ENCODE peak calls at places on chromosomes 6 and 20, in seven cellular contexts. One of them, this sample, is unnamed.

GRCh38 chr6:104704191-104704590 is 155.5 kb downstream of the HACE1 start:
- DNase-seq in nephron progenitor cell: no peak
- DNase-seq in SK-N-SH: no peak
- DNase-seq in OCI-LY7: no peak
- DNase-seq in colonic mucosa: no peak
- DNase-seq in H9: no peak
- DNase-seq in heart left ventricle: no peak
- DNase-seq in this sample: no peak

GRCh38 chr6:75268121-75268987 is 16.2 kb downstream of the TMEM30A start:
- DNase-seq in H9: peak
- DNase-seq in OCI-LY7: no peak
- DNase-seq in nephron progenitor cell: no peak
- DNase-seq in colonic mucosa: no peak
- DNase-seq in heart left ventricle: no peak
- DNase-seq in SK-N-SH: no peak
- DNase-seq in this sample: no peak

GRCh38 chr6:161104966-161105365 is 113.4 kb downstream of the MAP3K4 start:
- DNase-seq in nephron progenitor cell: no peak
- DNase-seq in SK-N-SH: no peak
- DNase-seq in heart left ventricle: no peak
- DNase-seq in H9: no peak
- DNase-seq in OCI-LY7: no peak
- DNase-seq in colonic mucosa: no peak
- DNase-seq in this sample: no peak

GRCh38 chr20:43830883-43831282 is 83.8 kb upstream of the TOX2 start:
- DNase-seq in colonic mucosa: no peak
- DNase-seq in OCI-LY7: no peak
- DNase-seq in SK-N-SH: no peak
- DNase-seq in H9: no peak
- DNase-seq in heart left ventricle: no peak
- DNase-seq in nephron progenitor cell: no peak
- DNase-seq in this sample: no peak

GRCh38 chr20:56788041-56788670 is 159.1 kb downstream of the TFAP2C start:
- DNase-seq in SK-N-SH: no peak
- DNase-seq in H9: no peak
- DNase-seq in colonic mucosa: no peak
- DNase-seq in nephron progenitor cell: no peak
- DNase-seq in heart left ventricle: no peak
- DNase-seq in OCI-LY7: no peak
- DNase-seq in this sample: no peak

GRCh38 chr20:40993794-40994540 is 34.7 kb upstream of the TOP1 start:
- DNase-seq in SK-N-SH: no peak
- DNase-seq in colonic mucosa: no peak
- DNase-seq in nephron progenitor cell: no peak
- DNase-seq in H9: no peak
- DNase-seq in OCI-LY7: peak
- DNase-seq in heart left ventricle: no peak
- DNase-seq in this sample: no peak

GRCh38 chr20:62590301-62591121 is 51.8 kb upstream of the SLCO4A1 start:
- DNase-seq in H9: no peak
- DNase-seq in OCI-LY7: no peak
- DNase-seq in SK-N-SH: no peak
- DNase-seq in nephron progenitor cell: no peak
- DNase-seq in heart left ventricle: no peak
- DNase-seq in colonic mucosa: no peak
- DNase-seq in this sample: no peak

GRCh38 chr6:2440516-2440915 is 195.1 kb upstream of the GMDS start:
- DNase-seq in nephron progenitor cell: no peak
- DNase-seq in SK-N-SH: no peak
- DNase-seq in OCI-LY7: no peak
- DNase-seq in H9: no peak
- DNase-seq in colonic mucosa: no peak
- DNase-seq in heart left ventricle: no peak
- DNase-seq in this sample: no peak

GRCh38 chr6:28295326-28295725 is 14.0 kb downstream of the PGBD1 start:
- DNase-seq in SK-N-SH: no peak
- DNase-seq in OCI-LY7: no peak
- DNase-seq in colonic mucosa: no peak
- DNase-seq in H9: no peak
- DNase-seq in nephron progenitor cell: no peak
- DNase-seq in heart left ventricle: no peak
- DNase-seq in this sample: no peak

GRCh38 chr6:28597924-28598323 is 72.2 kb downstream of the GPX5 start:
- DNase-seq in SK-N-SH: peak
- DNase-seq in heart left ventricle: no peak
- DNase-seq in H9: no peak
- DNase-seq in nephron progenitor cell: no peak
- DNase-seq in colonic mucosa: no peak
- DNase-seq in OCI-LY7: no peak
- DNase-seq in this sample: no peak

GRCh38 chr6:25316626-25317025 is 37.5 kb downstream of the CARMIL1 start:
- DNase-seq in SK-N-SH: no peak
- DNase-seq in H9: no peak
- DNase-seq in nephron progenitor cell: no peak
- DNase-seq in OCI-LY7: no peak
- DNase-seq in heart left ventricle: no peak
- DNase-seq in colonic mucosa: no peak
- DNase-seq in this sample: no peak

GRCh38 chr20:56769971-56770570 is 141.0 kb downstream of the TFAP2C start:
- DNase-seq in colonic mucosa: no peak
- DNase-seq in nephron progenitor cell: no peak
- DNase-seq in OCI-LY7: no peak
- DNase-seq in SK-N-SH: no peak
- DNase-seq in H9: no peak
- DNase-seq in heart left ventricle: no peak
- DNase-seq in this sample: no peak

GRCh38 chr6:162177733-162178132 is 549.8 kb downstream of the PRKN start:
- DNase-seq in H9: peak
- DNase-seq in colonic mucosa: no peak
- DNase-seq in SK-N-SH: peak
- DNase-seq in nephron progenitor cell: peak
- DNase-seq in OCI-LY7: no peak
- DNase-seq in heart left ventricle: peak
- DNase-seq in this sample: no peak

GRCh38 chr6:129498950-129499870 is 210.8 kb downstream of the ARHGAP18 start:
- DNase-seq in OCI-LY7: peak
- DNase-seq in heart left ventricle: peak
- DNase-seq in H9: no peak
- DNase-seq in SK-N-SH: peak
- DNase-seq in colonic mucosa: peak
- DNase-seq in nephron progenitor cell: peak
- DNase-seq in this sample: no peak

GRCh38 chr6:154548130-154548830 is 37.8 kb upstream of the CNKSR3 start:
- DNase-seq in OCI-LY7: no peak
- DNase-seq in H9: no peak
- DNase-seq in heart left ventricle: peak
- DNase-seq in SK-N-SH: peak
- DNase-seq in colonic mucosa: peak
- DNase-seq in nephron progenitor cell: peak
- DNase-seq in this sample: no peak

GRCh38 chr6:42507901-42508300 is 55.9 kb upstream of the UBR2 start:
- DNase-seq in nephron progenitor cell: no peak
- DNase-seq in heart left ventricle: no peak
- DNase-seq in SK-N-SH: no peak
- DNase-seq in colonic mucosa: no peak
- DNase-seq in H9: no peak
- DNase-seq in OCI-LY7: no peak
- DNase-seq in this sample: no peak

GRCh38 chr6:136550045-136550329 is 235 bp downstream of the MAP7 start:
- DNase-seq in SK-N-SH: peak
- DNase-seq in nephron progenitor cell: no peak
- DNase-seq in H9: no peak
- DNase-seq in OCI-LY7: no peak
- DNase-seq in colonic mucosa: no peak
- DNase-seq in heart left ventricle: no peak
- DNase-seq in this sample: peak

GRCh38 chr20:61436268-61436667 is 184.2 kb downstream of the CDH4 start:
- DNase-seq in colonic mucosa: no peak
- DNase-seq in SK-N-SH: no peak
- DNase-seq in OCI-LY7: no peak
- DNase-seq in H9: no peak
- DNase-seq in nephron progenitor cell: no peak
- DNase-seq in heart left ventricle: no peak
- DNase-seq in this sample: no peak

GRCh38 chr6:4420160-4420865 is 284.9 kb upstream of the ECI2 start:
- DNase-seq in nephron progenitor cell: no peak
- DNase-seq in heart left ventricle: no peak
- DNase-seq in colonic mucosa: no peak
- DNase-seq in SK-N-SH: no peak
- DNase-seq in OCI-LY7: no peak
- DNase-seq in H9: no peak
- DNase-seq in this sample: no peak

GRCh38 chr6:163314791-163315404 is 99.6 kb upstream of the QKI start:
- DNase-seq in OCI-LY7: no peak
- DNase-seq in SK-N-SH: no peak
- DNase-seq in heart left ventricle: no peak
- DNase-seq in H9: no peak
- DNase-seq in colonic mucosa: no peak
- DNase-seq in nephron progenitor cell: no peak
- DNase-seq in this sample: no peak

GRCh38 chr6:27753668-27754407 is 158.4 kb downstream of the OR2B2 start:
- DNase-seq in nephron progenitor cell: peak
- DNase-seq in H9: peak
- DNase-seq in heart left ventricle: peak
- DNase-seq in colonic mucosa: peak
- DNase-seq in SK-N-SH: peak
- DNase-seq in OCI-LY7: peak
- DNase-seq in this sample: peak

GRCh38 chr6:168514216-168514615 is 73.2 kb downstream of the SMOC2 start:
- DNase-seq in colonic mucosa: no peak
- DNase-seq in heart left ventricle: peak
- DNase-seq in H9: no peak
- DNase-seq in nephron progenitor cell: no peak
- DNase-seq in OCI-LY7: no peak
- DNase-seq in SK-N-SH: peak
- DNase-seq in this sample: no peak

GRCh38 chr20:36623444-36623843 is 17.9 kb downstream of the RAB5IF start:
- DNase-seq in colonic mucosa: no peak
- DNase-seq in OCI-LY7: no peak
- DNase-seq in H9: no peak
- DNase-seq in heart left ventricle: no peak
- DNase-seq in nephron progenitor cell: no peak
- DNase-seq in SK-N-SH: no peak
- DNase-seq in this sample: no peak

GRCh38 chr20:50610212-50610718 is 81.1 kb downstream of the RIPOR3 start:
- DNase-seq in nephron progenitor cell: no peak
- DNase-seq in OCI-LY7: peak
- DNase-seq in SK-N-SH: no peak
- DNase-seq in colonic mucosa: no peak
- DNase-seq in H9: no peak
- DNase-seq in heart left ventricle: no peak
- DNase-seq in this sample: no peak

GRCh38 chr20:61955668-61956395 is 109.8 kb downstream of the TAF4 start:
- DNase-seq in SK-N-SH: no peak
- DNase-seq in OCI-LY7: no peak
- DNase-seq in colonic mucosa: no peak
- DNase-seq in heart left ventricle: no peak
- DNase-seq in nephron progenitor cell: no peak
- DNase-seq in H9: no peak
- DNase-seq in this sample: no peak

GRCh38 chr20:58963060-58963584 is 17.9 kb upstream of the NELFCD start:
- DNase-seq in SK-N-SH: peak
- DNase-seq in colonic mucosa: no peak
- DNase-seq in nephron progenitor cell: no peak
- DNase-seq in heart left ventricle: no peak
- DNase-seq in OCI-LY7: no peak
- DNase-seq in H9: no peak
- DNase-seq in this sample: no peak

GRCh38 chr6:108027594-108027993 is 46.9 kb downstream of the OSTM1 start:
- DNase-seq in SK-N-SH: no peak
- DNase-seq in H9: no peak
- DNase-seq in OCI-LY7: no peak
- DNase-seq in colonic mucosa: peak
- DNase-seq in heart left ventricle: no peak
- DNase-seq in nephron progenitor cell: no peak
- DNase-seq in this sample: no peak

GRCh38 chr20:64070244-64070993 is 7.4 kb downstream of the TCEA2 start:
- DNase-seq in nephron progenitor cell: no peak
- DNase-seq in H9: no peak
- DNase-seq in colonic mucosa: no peak
- DNase-seq in heart left ventricle: no peak
- DNase-seq in SK-N-SH: no peak
- DNase-seq in OCI-LY7: no peak
- DNase-seq in this sample: no peak
- TF ChIP-seq CTCF in nephron progenitor cell: no peak
- TF ChIP-seq CTCF in H9: no peak
- TF ChIP-seq CTCF in colonic mucosa: no peak
- TF ChIP-seq CTCF in heart left ventricle: no peak
- TF ChIP-seq CTCF in SK-N-SH: no peak
- TF ChIP-seq CTCF in OCI-LY7: no peak
- TF ChIP-seq CTCF in this sample: no peak

DNA sequence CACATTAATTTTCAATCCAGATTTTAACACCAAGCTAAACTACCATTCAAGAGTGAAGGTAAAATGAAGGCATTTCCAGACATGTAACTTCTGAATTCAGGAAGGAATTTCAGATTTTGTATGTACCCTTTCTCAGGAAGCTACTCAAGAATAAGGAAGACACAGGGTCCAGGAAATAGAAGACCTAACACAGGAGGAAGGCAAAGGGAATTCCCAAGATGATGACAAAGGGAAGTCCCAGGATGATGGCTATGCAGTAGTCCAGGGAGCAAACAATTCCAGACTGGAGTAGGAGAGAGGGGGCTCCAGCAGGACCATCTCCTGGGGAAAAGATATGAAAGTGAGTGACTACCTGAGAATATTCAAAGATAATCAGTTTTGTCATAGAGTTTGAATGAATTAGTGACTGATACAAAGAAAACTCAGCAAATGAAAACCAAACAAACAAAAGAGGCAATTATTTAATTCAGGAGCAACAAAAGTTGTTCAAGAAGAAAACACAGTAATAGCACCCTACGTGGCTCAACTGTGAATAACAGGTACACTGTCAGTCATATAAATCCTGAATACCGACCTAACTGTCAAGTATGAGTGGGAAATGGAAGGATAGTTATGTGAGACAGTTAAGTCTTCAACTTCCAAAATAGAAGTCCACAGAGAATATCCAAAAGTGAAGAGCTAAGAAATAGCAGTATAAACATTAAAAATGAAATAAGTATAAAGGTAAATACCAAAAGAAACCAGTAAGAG is 4.0 kb downstream of the RNF24 start:
- DNase-seq in heart left ventricle: no peak
- DNase-seq in OCI-LY7: peak
- DNase-seq in SK-N-SH: no peak
- DNase-seq in H9: no peak
- DNase-seq in colonic mucosa: no peak
- DNase-seq in nephron progenitor cell: no peak
- DNase-seq in this sample: no peak
- TF ChIP-seq CTCF in heart left ventricle: no peak
- TF ChIP-seq CTCF in OCI-LY7: peak
- TF ChIP-seq CTCF in SK-N-SH: no peak
- TF ChIP-seq CTCF in H9: no peak
- TF ChIP-seq CTCF in colonic mucosa: no peak
- TF ChIP-seq CTCF in nephron progenitor cell: no peak
- TF ChIP-seq CTCF in this sample: no peak

GRCh38 chr20:24834310-24834709 is 114.8 kb upstream of the CST7 start:
- DNase-seq in nephron progenitor cell: no peak
- DNase-seq in SK-N-SH: no peak
- DNase-seq in OCI-LY7: no peak
- DNase-seq in colonic mucosa: no peak
- DNase-seq in H9: no peak
- DNase-seq in heart left ventricle: no peak
- DNase-seq in this sample: no peak
- TF ChIP-seq CTCF in nephron progenitor cell: no peak
- TF ChIP-seq CTCF in SK-N-SH: no peak
- TF ChIP-seq CTCF in OCI-LY7: no peak
- TF ChIP-seq CTCF in colonic mucosa: no peak
- TF ChIP-seq CTCF in H9: no peak
- TF ChIP-seq CTCF in heart left ventricle: no peak
- TF ChIP-seq CTCF in this sample: no peak

GRCh38 chr6:32475392-32476206 is 35.9 kb downstream of the HLA-DRA start:
- DNase-seq in nephron progenitor cell: no peak
- DNase-seq in colonic mucosa: no peak
- DNase-seq in H9: no peak
- DNase-seq in heart left ventricle: no peak
- DNase-seq in SK-N-SH: no peak
- DNase-seq in OCI-LY7: no peak
- DNase-seq in this sample: no peak
- TF ChIP-seq CTCF in nephron progenitor cell: no peak
- TF ChIP-seq CTCF in colonic mucosa: no peak
- TF ChIP-seq CTCF in H9: no peak
- TF ChIP-seq CTCF in heart left ventricle: no peak
- TF ChIP-seq CTCF in SK-N-SH: peak
- TF ChIP-seq CTCF in OCI-LY7: no peak
- TF ChIP-seq CTCF in this sample: no peak

This sample was measured in mesothelial cell of epicardium.